ENCODE peak calls at places on chromosomes 3 and 15, in seven cellular contexts. One of them, this sample, is unnamed.

GRCh38 chr15:92082217-92082843 is 228.8 kb downstream of the SLCO3A1 start:
- DNase-seq in substantia nigra: peak
- DNase-seq in GM18507: no peak
- DNase-seq in T-helper 2 cell: peak
- DNase-seq in amniotic stem cell: peak
- DNase-seq in NCI-H774: peak
- DNase-seq in anterior cingulate cortex: peak
- DNase-seq in this sample: peak

GRCh38 chr15:74291101-74292071 is 55.3 kb downstream of the CCDC33 start:
- DNase-seq in NCI-H774: peak
- DNase-seq in T-helper 2 cell: peak
- DNase-seq in GM18507: peak
- DNase-seq in substantia nigra: peak
- DNase-seq in amniotic stem cell: peak
- DNase-seq in anterior cingulate cortex: peak
- DNase-seq in this sample: no peak

GRCh38 chr3:129429080-129429451 is 630 bp upstream of the EFCAB12 start:
- DNase-seq in GM18507: no peak
- DNase-seq in NCI-H774: no peak
- DNase-seq in T-helper 2 cell: no peak
- DNase-seq in anterior cingulate cortex: no peak
- DNase-seq in amniotic stem cell: no peak
- DNase-seq in substantia nigra: no peak
- DNase-seq in this sample: no peak

GRCh38 chr3:184154909-184155643 is at the start of gene DVL3:
- DNase-seq in GM18507: peak
- DNase-seq in substantia nigra: peak
- DNase-seq in anterior cingulate cortex: peak
- DNase-seq in amniotic stem cell: no peak
- DNase-seq in NCI-H774: peak
- DNase-seq in T-helper 2 cell: no peak
- DNase-seq in this sample: peak

GRCh38 chr15:57440799-57441198 is 64.5 kb downstream of the CGNL1 start:
- DNase-seq in NCI-H774: no peak
- DNase-seq in amniotic stem cell: no peak
- DNase-seq in anterior cingulate cortex: no peak
- DNase-seq in substantia nigra: no peak
- DNase-seq in T-helper 2 cell: no peak
- DNase-seq in GM18507: no peak
- DNase-seq in this sample: no peak

GRCh38 chr15:62940359-62940754 is 102.2 kb upstream of the TPM1 start:
- DNase-seq in NCI-H774: no peak
- DNase-seq in amniotic stem cell: no peak
- DNase-seq in GM18507: no peak
- DNase-seq in T-helper 2 cell: no peak
- DNase-seq in substantia nigra: peak
- DNase-seq in anterior cingulate cortex: no peak
- DNase-seq in this sample: no peak

GRCh38 chr3:9703736-9704342 is at the start of gene CPNE9:
- DNase-seq in GM18507: no peak
- DNase-seq in anterior cingulate cortex: no peak
- DNase-seq in T-helper 2 cell: no peak
- DNase-seq in amniotic stem cell: no peak
- DNase-seq in NCI-H774: no peak
- DNase-seq in substantia nigra: no peak
- DNase-seq in this sample: no peak

GRCh38 chr15:30055604-30056003 is 27.2 kb upstream of the GOLGA8J start:
- DNase-seq in substantia nigra: no peak
- DNase-seq in anterior cingulate cortex: no peak
- DNase-seq in amniotic stem cell: no peak
- DNase-seq in T-helper 2 cell: no peak
- DNase-seq in GM18507: no peak
- DNase-seq in NCI-H774: no peak
- DNase-seq in this sample: no peak

GRCh38 chr15:64842986-64843561 is 1.4 kb downstream of the PLEKHO2 start:
- DNase-seq in anterior cingulate cortex: no peak
- DNase-seq in NCI-H774: no peak
- DNase-seq in amniotic stem cell: no peak
- DNase-seq in substantia nigra: no peak
- DNase-seq in GM18507: no peak
- DNase-seq in T-helper 2 cell: no peak
- DNase-seq in this sample: no peak

GRCh38 chr3:59424268-59425010 is 374.6 kb upstream of the CFAP20DC start:
- DNase-seq in amniotic stem cell: no peak
- DNase-seq in GM18507: no peak
- DNase-seq in NCI-H774: no peak
- DNase-seq in anterior cingulate cortex: no peak
- DNase-seq in T-helper 2 cell: peak
- DNase-seq in substantia nigra: no peak
- DNase-seq in this sample: no peak

GRCh38 chr15:95324596-95325135 is 1005.8 kb upstream of the NR2F2 start:
- DNase-seq in anterior cingulate cortex: no peak
- DNase-seq in T-helper 2 cell: no peak
- DNase-seq in amniotic stem cell: no peak
- DNase-seq in substantia nigra: no peak
- DNase-seq in GM18507: no peak
- DNase-seq in NCI-H774: no peak
- DNase-seq in this sample: no peak

GRCh38 chr15:63043391-63044076 is 987 bp downstream of the TPM1 start:
- DNase-seq in T-helper 2 cell: no peak
- DNase-seq in NCI-H774: no peak
- DNase-seq in anterior cingulate cortex: no peak
- DNase-seq in substantia nigra: no peak
- DNase-seq in amniotic stem cell: no peak
- DNase-seq in GM18507: no peak
- DNase-seq in this sample: no peak

GRCh38 chr15:32861741-32862140 is 143.9 kb downstream of the GREM1 start:
- DNase-seq in substantia nigra: peak
- DNase-seq in NCI-H774: no peak
- DNase-seq in GM18507: no peak
- DNase-seq in anterior cingulate cortex: peak
- DNase-seq in amniotic stem cell: no peak
- DNase-seq in T-helper 2 cell: no peak
- DNase-seq in this sample: no peak

GRCh38 chr3:71388535-71389120 is 194.9 kb downstream of the FOXP1 start:
- DNase-seq in T-helper 2 cell: no peak
- DNase-seq in amniotic stem cell: no peak
- DNase-seq in substantia nigra: no peak
- DNase-seq in anterior cingulate cortex: no peak
- DNase-seq in NCI-H774: no peak
- DNase-seq in GM18507: no peak
- DNase-seq in this sample: no peak

GRCh38 chr3:24354230-24354629 is 140.4 kb downstream of the THRB start:
- DNase-seq in T-helper 2 cell: no peak
- DNase-seq in GM18507: no peak
- DNase-seq in amniotic stem cell: no peak
- DNase-seq in anterior cingulate cortex: no peak
- DNase-seq in substantia nigra: no peak
- DNase-seq in NCI-H774: no peak
- DNase-seq in this sample: no peak

GRCh38 chr15:47766406-47766805 is 49.1 kb downstream of the SEMA6D start:
- DNase-seq in anterior cingulate cortex: no peak
- DNase-seq in NCI-H774: no peak
- DNase-seq in amniotic stem cell: no peak
- DNase-seq in T-helper 2 cell: no peak
- DNase-seq in substantia nigra: no peak
- DNase-seq in GM18507: no peak
- DNase-seq in this sample: no peak

GRCh38 chr3:72487078-72487765 is 361.0 kb downstream of the SHQ1 start:
- DNase-seq in NCI-H774: no peak
- DNase-seq in anterior cingulate cortex: no peak
- DNase-seq in substantia nigra: no peak
- DNase-seq in T-helper 2 cell: no peak
- DNase-seq in GM18507: no peak
- DNase-seq in amniotic stem cell: peak
- DNase-seq in this sample: no peak